ENCODE peak calls at places on chromosomes 7 and 10, in five cellular contexts. O is foreskin fibroblast, Y is COLO829, D is amygdala, A is frontal cortex. T is an unnamed sample.

GRCh38 chr10:94680544-94680943 is 3.0 kb upstream of the CYP2C18 start:
- DNase-seq in O (no peak), Y (no peak), D (no peak), A (no peak), T (no peak)

GRCh38 chr7:94088560-94088959 is 84.4 kb upstream of the BET1 start:
- DNase-seq in O (peak; percentile 33), Y (peak; percentile 40), D (no peak), A (peak; percentile 2), T (no peak)

GRCh38 chr7:117362294-117362693 is 39.4 kb upstream of the WNT2 start:
- DNase-seq in O (no peak), Y (no peak), D (no peak), A (no peak), T (no peak)

GRCh38 chr7:148804343-148805234 is 79.5 kb downstream of the EZH2 start:
- DNase-seq in O (no peak), Y (no peak), D (no peak), A (no peak), T (no peak)

GRCh38 chr10:128024426-128024825 is 101.8 kb downstream of the MKI67 start:
- DNase-seq in O (no peak), Y (no peak), D (no peak), A (no peak), T (no peak)

GRCh38 chr10:94103902-94104301 is 110.2 kb downstream of the PLCE1 start:
- DNase-seq in O (peak; percentile 65), Y (no peak), D (no peak), A (no peak), T (no peak)

GRCh38 chr7:123439186-123439585 is 95.2 kb downstream of the IQUB start:
- DNase-seq in O (no peak), Y (no peak), D (no peak), A (no peak), T (no peak)

GRCh38 chr10:44980309-44981171 is 1.9 kb upstream of the DEPP1 start:
- DNase-seq in O (no peak), Y (no peak), D (no peak), A (no peak), T (no peak)

GRCh38 chr7:54967384-54967783 is 51.4 kb upstream of the EGFR start:
- DNase-seq in O (no peak), Y (no peak), D (no peak), A (no peak), T (no peak)

GRCh38 chr10:131146790-131147189 is 164.7 kb downstream of the TCERG1L start:
- DNase-seq in O (no peak), Y (no peak), D (no peak), A (no peak), T (no peak)

T was measured in C1 segment of cervical spinal cord.